ENCODE peak calls at places on chromosome 1, in five cellular contexts. G, A, B, D and K are unnamed samples.

GRCh38 chr1:24193046-24193445 is 6.0 kb upstream of the IFNLR1 start:
- DNase-seq in G (peak), A (no peak), B (peak), D (peak), K (no peak)

GRCh38 chr1:19416919-19417441 is 68.4 kb downstream of the CAPZB start:
- DNase-seq in G (no peak), A (no peak), B (no peak), D (no peak), K (no peak)

GRCh38 chr1:219938706-219939105 is 10.3 kb upstream of the SLC30A10 start:
- DNase-seq in G (no peak), A (peak), B (peak), D (no peak), K (no peak)

GRCh38 chr1:200437556-200438203 is 27.8 kb upstream of the ZNF281 start:
- DNase-seq in G (no peak), A (peak), B (peak), D (no peak), K (no peak)

GRCh38 chr1:159076753-159077656 is at the start of gene AIM2:
- DNase-seq in G (no peak), A (peak), B (no peak), D (no peak), K (no peak)

GRCh38 chr1:156122519-156123355 is 8.2 kb downstream of the LMNA start:
- DNase-seq in G (peak), A (peak), B (peak), D (no peak), K (no peak)

GRCh38 chr1:63856924-63857323 is 83.1 kb downstream of the ROR1 start:
- DNase-seq in G (no peak), A (no peak), B (no peak), D (no peak), K (no peak)

GRCh38 chr1:54317084-54317483 is 89.1 kb downstream of the SSBP3 start:
- DNase-seq in G (no peak), A (no peak), B (peak), D (no peak), K (no peak)

GRCh38 chr1:58549231-58549958 is 2.9 kb upstream of the OMA1 start:
- DNase-seq in G (no peak), A (no peak), B (no peak), D (no peak), K (no peak)

GRCh38 chr1:107866870-107867269 is 98.1 kb downstream of the VAV3 start:
- DNase-seq in G (no peak), A (no peak), B (no peak), D (no peak), K (no peak)

GRCh38 chr1:237864338-237865244 is 26.1 kb downstream of the ZP4 start:
- DNase-seq in G (peak), A (peak), B (no peak), D (peak), K (peak)

GRCh38 chr1:218346391-218347204 is 1.5 kb downstream of the TGFB2 start:
- DNase-seq in G (peak), A (peak), B (peak), D (peak), K (no peak)

GRCh38 chr1:1602941-1603506 is 3.1 kb upstream of the FNDC10 start:
- DNase-seq in G (no peak), A (no peak), B (no peak), D (no peak), K (no peak)

GRCh38 chr1:2611034-2611501 is 21.7 kb downstream of the MMEL1 start:
- DNase-seq in G (peak), A (no peak), B (no peak), D (peak), K (peak)

GRCh38 chr1:233143266-233143665 is 152.3 kb downstream of the PCNX2 start:
- DNase-seq in G (peak), A (no peak), B (no peak), D (no peak), K (no peak)

GRCh38 chr1:24562625-24563024 is 6.7 kb downstream of the NCMAP start:
- DNase-seq in G (no peak), A (no peak), B (no peak), D (no peak), K (no peak)

GRCh38 chr1:68324316-68324715 is 92.0 kb upstream of the WLS start:
- DNase-seq in G (no peak), A (no peak), B (no peak), D (no peak), K (no peak)

GRCh38 chr1:110292327-110292741 is 46.8 kb upstream of the RBM15 start:
- DNase-seq in G (no peak), A (peak), B (peak), D (no peak), K (no peak)

GRCh38 chr1:230754831-230755230 is 7.6 kb downstream of the CAPN9 start:
- DNase-seq in G (no peak), A (peak), B (peak), D (no peak), K (no peak)

GRCh38 chr1:99507906-99508732 is 137.8 kb upstream of the PALMD start:
- DNase-seq in G (no peak), A (no peak), B (no peak), D (no peak), K (no peak)

GRCh38 chr1:45730075-45730779 is 20.2 kb downstream of the IPP start:
- DNase-seq in G (peak), A (no peak), B (no peak), D (no peak), K (no peak)

GRCh38 chr1:3948344-3948743 is 48.3 kb upstream of the C1orf174 start:
- DNase-seq in G (no peak), A (no peak), B (no peak), D (peak), K (no peak)

GRCh38 chr1:88985033-88985432 is 7.4 kb downstream of the KYAT3 start:
- DNase-seq in G (no peak), A (peak), B (peak), D (no peak), K (no peak)

GRCh38 chr1:21149862-21150432 is 26.8 kb downstream of the EIF4G3 start:
- DNase-seq in G (peak), A (peak), B (peak), D (no peak), K (no peak)

GRCh38 chr1:203149188-203149840 is 21.8 kb downstream of the ADORA1 start:
- DNase-seq in G (peak), A (no peak), B (no peak), D (no peak), K (no peak)
- H2BK15ac ChIP-seq in G (no peak), A (no peak), B (no peak), D (no peak), K (no peak)

DNA sequence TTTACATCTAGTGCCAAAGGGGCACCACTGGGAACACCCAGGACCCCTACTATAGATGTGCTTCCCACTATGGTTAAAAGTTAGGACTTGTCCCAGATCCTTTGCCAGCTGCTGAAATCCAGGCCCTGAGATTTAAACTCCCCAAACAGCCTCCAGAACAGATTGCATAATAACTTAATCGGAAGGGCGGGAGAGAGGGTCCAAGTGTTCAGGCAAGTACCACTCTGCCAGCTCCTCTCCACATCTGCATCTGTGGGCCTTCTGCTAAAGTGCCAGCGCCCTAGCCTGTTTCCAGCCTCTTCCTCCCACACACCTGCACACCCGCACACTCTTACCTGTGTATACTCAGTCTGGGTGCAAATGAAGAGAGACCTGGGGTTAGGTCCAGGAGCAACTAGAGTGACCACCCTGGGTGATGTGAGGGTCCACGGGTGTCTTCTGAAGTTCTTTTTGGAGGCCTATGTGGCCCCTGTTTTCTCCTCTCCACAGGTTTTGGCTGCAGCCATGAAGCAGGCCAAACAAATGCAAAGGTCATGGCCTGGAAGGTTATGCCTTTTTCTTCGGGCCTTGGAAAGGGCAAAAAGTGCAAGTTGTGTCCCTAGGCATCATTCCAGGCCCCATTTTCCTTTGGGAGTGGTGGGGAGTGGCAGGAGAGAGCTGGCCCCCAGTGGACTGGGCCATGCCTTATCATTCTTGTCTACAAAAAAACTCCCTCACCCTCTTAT is 29.3 kb downstream of the KIRREL1 start:
- DNase-seq in G (no peak), A (no peak), B (no peak), D (no peak), K (no peak)
- H3K4ac ChIP-seq in G (no peak), A (peak), B (peak), D (no peak), K (no peak)

DNA sequence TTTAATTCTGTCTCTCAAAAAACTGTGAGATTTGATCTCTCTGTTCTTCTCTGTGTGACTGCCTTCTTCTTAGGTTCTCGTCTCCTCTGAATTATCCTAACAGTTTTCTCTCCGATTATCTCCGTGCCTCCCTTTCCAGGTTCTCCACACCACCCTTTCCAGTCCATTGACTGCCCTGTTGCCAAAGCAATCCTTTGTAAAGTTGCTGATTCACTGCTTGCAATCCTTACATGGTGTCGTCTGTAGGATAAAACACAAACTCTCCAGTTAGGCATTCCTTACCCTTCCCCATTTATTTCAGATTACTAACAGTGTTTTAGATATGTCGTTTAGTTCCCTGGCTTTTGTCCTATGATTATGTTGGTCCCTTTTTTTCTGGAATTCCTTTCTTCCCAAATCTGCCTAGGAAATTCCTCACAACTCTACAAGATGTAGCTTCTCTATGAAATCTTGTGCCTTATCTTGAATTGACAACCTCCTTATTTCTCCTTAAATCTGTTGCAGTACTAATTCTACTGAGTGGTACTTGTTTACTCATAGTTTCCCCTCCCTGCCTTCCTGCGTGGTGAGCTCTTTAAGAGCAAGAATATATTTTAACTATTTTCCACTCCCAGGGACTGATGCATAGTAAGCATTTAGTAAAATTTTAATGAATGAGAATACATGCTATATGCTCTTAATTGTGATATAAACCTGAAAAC is 22.3 kb downstream of the RCOR3 start:
- DNase-seq in G (peak), A (peak), B (peak), D (no peak), K (no peak)
- H3K4me2 ChIP-seq in G (no peak), A (no peak), B (no peak), D (no peak), K (no peak)

DNA sequence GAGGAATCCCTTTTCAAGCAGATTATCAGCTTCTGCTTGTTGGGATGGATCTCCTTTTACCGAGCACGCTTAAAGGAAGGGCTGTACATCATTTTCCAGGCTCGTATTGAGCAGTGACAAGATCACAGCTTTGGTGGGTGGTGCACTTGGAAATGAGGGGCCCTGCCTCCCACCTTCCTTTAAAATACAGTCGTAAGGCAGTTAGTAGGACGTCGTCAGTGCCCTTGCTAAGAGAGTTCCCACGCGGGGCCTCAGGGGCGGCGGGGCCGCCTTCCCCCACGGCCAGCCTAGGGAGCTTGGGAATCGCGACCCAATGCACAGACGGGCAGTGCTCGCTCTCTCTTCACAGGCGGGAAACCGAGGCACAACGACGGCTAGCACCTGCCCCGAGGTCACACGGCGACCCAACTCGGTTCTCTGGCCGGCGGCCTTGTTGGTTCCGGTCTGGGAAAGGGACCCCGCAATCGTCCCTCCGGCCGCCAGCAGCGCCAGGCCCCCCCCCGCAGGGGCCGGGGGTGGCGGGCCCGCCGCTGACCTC is 58.6 kb downstream of the H3-3A start:
- DNase-seq in G (no peak), A (no peak), B (no peak), D (no peak), K (no peak)
- H2BK15ac ChIP-seq in G (no peak), A (no peak), B (no peak), D (no peak), K (peak)

DNA sequence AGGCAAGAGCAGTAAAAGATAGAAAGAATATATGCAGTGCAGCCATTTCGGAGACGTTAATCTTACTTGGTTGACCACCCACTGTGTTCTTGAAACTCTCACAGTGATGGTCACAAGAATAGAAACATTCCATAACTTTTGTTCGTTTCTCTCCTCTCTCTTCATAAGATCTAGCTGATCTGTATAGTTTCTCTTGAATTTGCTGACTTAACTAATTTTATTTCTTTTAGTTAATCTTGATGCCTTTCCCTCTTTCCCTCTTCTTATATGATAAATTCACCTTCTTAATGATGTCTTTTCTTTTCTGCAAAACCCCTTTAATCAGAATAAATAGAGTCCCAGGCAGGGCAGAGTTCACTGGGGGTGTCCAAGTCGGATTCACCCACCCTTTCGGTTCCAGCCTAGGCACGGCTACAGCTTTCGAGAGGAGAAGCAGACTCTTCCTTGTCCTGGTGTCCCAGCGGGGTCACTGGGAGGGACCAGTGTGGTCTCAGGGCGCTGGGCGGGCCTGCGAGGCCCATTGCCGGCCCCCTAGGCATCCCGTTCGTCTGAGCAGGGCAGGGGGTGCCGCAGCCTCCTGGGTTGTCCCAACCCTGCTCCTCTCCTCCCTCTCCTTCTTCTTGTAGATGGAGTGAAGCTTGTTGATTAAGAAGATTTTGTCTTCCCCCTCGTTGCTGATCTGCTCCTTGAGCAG is 39.8 kb downstream of the ZNF691 start:
- DNase-seq in G (no peak), A (no peak), B (no peak), D (no peak), K (no peak)
- H3K4ac ChIP-seq in G (no peak), A (no peak), B (no peak), D (no peak), K (no peak)

DNA sequence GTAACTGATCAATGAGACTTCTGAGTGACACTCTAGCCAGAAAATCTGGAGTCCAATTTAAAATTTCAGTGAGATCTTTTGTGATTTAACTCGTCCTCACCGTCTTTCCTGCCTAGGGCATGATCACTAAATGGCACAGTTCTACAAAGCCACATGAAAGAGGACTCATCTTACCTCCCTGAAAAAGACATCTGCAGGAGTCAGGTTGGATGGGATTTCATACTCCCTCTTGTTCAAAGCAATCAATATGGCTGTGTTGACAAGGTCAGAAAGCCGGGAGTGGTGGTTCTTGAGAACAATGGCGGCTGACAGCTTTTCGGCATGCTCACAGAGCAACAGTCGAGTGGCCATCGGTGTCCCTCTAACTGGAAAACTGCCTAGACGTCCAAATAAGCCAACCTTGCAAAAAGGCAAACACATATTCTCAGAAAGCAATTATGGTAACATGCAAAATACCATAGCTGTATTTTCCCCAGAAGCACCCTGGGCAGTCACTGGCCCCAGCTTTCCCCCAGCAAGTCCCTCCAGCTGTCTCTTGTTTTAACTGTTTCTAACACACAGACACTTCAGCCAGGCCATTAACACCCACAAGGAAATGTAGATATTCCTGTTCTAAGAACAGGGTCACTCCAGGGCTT is 36.6 kb upstream of the ACTA1 start:
- DNase-seq in G (no peak), A (no peak), B (no peak), D (no peak), K (no peak)
- H3K4me2 ChIP-seq in G (no peak), A (no peak), B (no peak), D (no peak), K (no peak)

GRCh38 chr1:81375884-81376548 is 424.7 kb upstream of the ADGRL2 start:
- DNase-seq in G (no peak), A (no peak), B (no peak), D (no peak), K (no peak)
- H2BK15ac ChIP-seq in G (no peak), A (no peak), B (no peak), D (no peak), K (no peak)

GRCh38 chr1:15625224-15625917 is 8.1 kb downstream of the DDI2 start:
- DNase-seq in G (peak), A (no peak), B (no peak), D (no peak), K (no peak)

GRCh38 chr1:15626269-15626668 is 9.0 kb downstream of the DDI2 start:
- DNase-seq in G (no peak), A (no peak), B (no peak), D (no peak), K (no peak)

GRCh38 chr1:15623435-15623834 is 6.2 kb downstream of the DDI2 start:
- DNase-seq in G (no peak), A (no peak), B (no peak), D (no peak), K (no peak)

GRCh38 chr1:15622707-15623373 is 5.6 kb downstream of the DDI2 start:
- DNase-seq in G (no peak), A (no peak), B (no peak), D (no peak), K (no peak)

GRCh38 chr1:15624315-15624714 is 7.1 kb downstream of the DDI2 start:
- DNase-seq in G (no peak), A (no peak), B (no peak), D (no peak), K (no peak)
- H3K4ac ChIP-seq in G (no peak), A (no peak), B (no peak), D (no peak), K (no peak)

DNA sequence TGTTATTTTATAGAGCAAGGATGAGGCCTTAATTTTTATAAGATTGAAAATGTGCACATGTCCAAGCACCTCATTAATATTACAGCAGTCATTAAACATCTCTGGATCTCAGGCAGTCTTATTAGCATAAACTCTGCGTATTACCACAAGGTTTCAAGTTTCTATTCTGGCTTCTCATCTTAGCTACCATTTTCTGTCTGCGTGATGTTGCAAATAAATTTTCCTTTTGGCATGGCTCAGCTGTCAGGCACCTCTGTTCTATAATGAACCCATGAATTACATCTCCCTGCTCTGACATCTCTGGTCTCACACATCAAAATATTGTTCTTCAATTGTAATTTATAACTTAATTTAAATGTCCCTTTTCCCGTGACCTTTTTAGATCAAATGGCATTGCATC is 156.5 kb downstream of the SLC45A1 start:
- DNase-seq in G (no peak), A (no peak), B (no peak), D (no peak), K (no peak)
- H3K4me2 ChIP-seq in G (no peak), A (no peak), B (no peak), D (no peak), K (no peak)

DNA sequence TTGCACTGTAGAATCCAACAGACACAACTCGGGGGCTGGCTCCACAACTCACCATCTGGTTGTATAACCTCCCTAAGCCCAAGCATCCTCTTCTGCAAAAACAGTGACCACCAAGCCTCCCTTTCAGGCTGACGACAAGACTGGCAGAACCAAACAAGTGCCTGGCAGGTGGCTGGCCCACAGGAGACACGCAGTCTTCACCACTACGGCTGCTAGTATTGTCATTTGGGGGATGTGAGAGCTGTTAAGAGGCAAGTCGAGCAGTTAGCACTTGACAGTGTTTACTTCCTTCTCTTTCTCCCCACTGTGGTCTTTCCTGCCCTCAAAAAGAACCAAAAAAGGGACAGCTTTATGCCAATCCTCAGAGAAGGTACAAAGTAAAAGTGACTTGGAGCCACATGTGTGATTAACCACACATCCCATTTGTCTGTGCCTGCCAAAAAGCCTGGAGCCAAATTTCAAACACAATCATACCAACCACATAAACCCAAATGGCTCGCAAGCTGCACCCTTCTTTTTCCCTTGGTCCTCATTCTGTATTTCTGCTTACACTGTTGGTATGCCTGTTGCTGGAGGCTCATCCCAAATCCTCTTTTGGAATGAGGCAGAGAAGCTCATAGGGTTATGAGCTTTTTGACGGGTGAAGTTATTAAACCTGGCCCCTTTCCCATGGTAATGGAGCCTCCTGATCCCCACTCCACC is 94.1 kb downstream of the TGFBR3 start:
- DNase-seq in G (no peak), A (no peak), B (no peak), D (no peak), K (no peak)
- H2BK15ac ChIP-seq in G (no peak), A (no peak), B (no peak), D (no peak), K (no peak)